ENCODE peak calls at places on chromosomes 13 and 19, in seven cellular contexts. Y is K562, L is SK-N-SH, E is HepG2, R is H1, Q is GM12878, C is GM12891. O is an unnamed sample.

GRCh38 chr13:94327318-94327717 is 152.2 kb downstream of the DCT start:
- DNase-seq in Y (no peak), L (no peak), E (no peak), R (no peak), Q (peak), C (peak), O (no peak)

GRCh38 chr13:37409756-37410155 is 188.8 kb downstream of the POSTN start:
- DNase-seq in Y (no peak), L (no peak), E (no peak), R (no peak), Q (no peak), C (no peak), O (no peak)

GRCh38 chr19:39870171-39870971 is 24.2 kb upstream of the FBL start:
- DNase-seq in Y (no peak), L (no peak), E (no peak), R (no peak), Q (no peak), C (no peak), O (no peak)

GRCh38 chr19:52494518-52494917 is 33.0 kb upstream of the ZNF808 start:
- DNase-seq in Y (no peak), L (no peak), E (no peak), R (no peak), Q (no peak), C (no peak), O (no peak)

GRCh38 chr19:55687281-55688172 is 12.5 kb downstream of the EPN1 start:
- DNase-seq in Y (no peak), L (no peak), E (no peak), R (no peak), Q (no peak), C (no peak), O (no peak)

GRCh38 chr13:113536461-113537110 is 46.1 kb upstream of the DCUN1D2 start:
- DNase-seq in Y (no peak), L (no peak), E (no peak), R (no peak), Q (no peak), C (no peak), O (no peak)

GRCh38 chr13:100544866-100545683 is 43.5 kb downstream of the GGACT start:
- DNase-seq in Y (no peak), L (no peak), E (no peak), R (no peak), Q (no peak), C (no peak), O (no peak)

GRCh38 chr19:55603581-55604292 is 1.7 kb upstream of the ZNF865 start:
- DNase-seq in Y (peak), L (no peak), E (no peak), R (no peak), Q (no peak), C (no peak), O (no peak)

GRCh38 chr19:34365463-34366401 is 736 bp downstream of the GPI start:
- DNase-seq in Y (peak), L (peak), E (no peak), R (no peak), Q (no peak), C (peak), O (peak)

GRCh38 chr13:54627973-54628372 is 1599.4 kb downstream of the OLFM4 start:
- DNase-seq in Y (no peak), L (no peak), E (no peak), R (no peak), Q (no peak), C (no peak), O (no peak)

GRCh38 chr19:17341845-17342244 is 4.5 kb downstream of the GTPBP3 start:
- DNase-seq in Y (no peak), L (no peak), E (no peak), R (no peak), Q (no peak), C (no peak), O (no peak)

GRCh38 chr13:102903659-102904407 is 58.0 kb downstream of the ERCC5 start:
- DNase-seq in Y (peak), L (peak), E (no peak), R (no peak), Q (no peak), C (no peak), O (no peak)

GRCh38 chr19:15181394-15181793 is 19.4 kb downstream of the NOTCH3 start:
- DNase-seq in Y (no peak), L (no peak), E (no peak), R (no peak), Q (no peak), C (no peak), O (no peak)

GRCh38 chr19:55319786-55320185 is 5.4 kb downstream of the TMEM150B start:
- DNase-seq in Y (peak), L (peak), E (no peak), R (peak), Q (no peak), C (no peak), O (peak)

GRCh38 chr19:1929051-1929742 is 11.8 kb upstream of the CSNK1G2 start:
- DNase-seq in Y (peak), L (peak), E (peak), R (no peak), Q (no peak), C (peak), O (peak)

GRCh38 chr13:105090244-105090643 is 1445.2 kb downstream of the EFNB2 start:
- DNase-seq in Y (no peak), L (no peak), E (no peak), R (no peak), Q (no peak), C (no peak), O (no peak)

GRCh38 chr13:96810104-96810503 is 184.2 kb downstream of the OXGR1 start:
- DNase-seq in Y (no peak), L (no peak), E (no peak), R (no peak), Q (no peak), C (no peak), O (no peak)

GRCh38 chr13:98390086-98390697 is 186.7 kb downstream of the STK24 start:
- DNase-seq in Y (no peak), L (no peak), E (no peak), R (no peak), Q (no peak), C (no peak), O (no peak)

GRCh38 chr13:100921139-100921538 is 246.5 kb upstream of the TMTC4 start:
- DNase-seq in Y (no peak), L (no peak), E (no peak), R (no peak), Q (no peak), C (no peak), O (no peak)

GRCh38 chr19:39998511-39998910 is 1.7 kb downstream of the ZNF546 start:
- DNase-seq in Y (no peak), L (no peak), E (no peak), R (no peak), Q (no peak), C (no peak), O (no peak)

DNA sequence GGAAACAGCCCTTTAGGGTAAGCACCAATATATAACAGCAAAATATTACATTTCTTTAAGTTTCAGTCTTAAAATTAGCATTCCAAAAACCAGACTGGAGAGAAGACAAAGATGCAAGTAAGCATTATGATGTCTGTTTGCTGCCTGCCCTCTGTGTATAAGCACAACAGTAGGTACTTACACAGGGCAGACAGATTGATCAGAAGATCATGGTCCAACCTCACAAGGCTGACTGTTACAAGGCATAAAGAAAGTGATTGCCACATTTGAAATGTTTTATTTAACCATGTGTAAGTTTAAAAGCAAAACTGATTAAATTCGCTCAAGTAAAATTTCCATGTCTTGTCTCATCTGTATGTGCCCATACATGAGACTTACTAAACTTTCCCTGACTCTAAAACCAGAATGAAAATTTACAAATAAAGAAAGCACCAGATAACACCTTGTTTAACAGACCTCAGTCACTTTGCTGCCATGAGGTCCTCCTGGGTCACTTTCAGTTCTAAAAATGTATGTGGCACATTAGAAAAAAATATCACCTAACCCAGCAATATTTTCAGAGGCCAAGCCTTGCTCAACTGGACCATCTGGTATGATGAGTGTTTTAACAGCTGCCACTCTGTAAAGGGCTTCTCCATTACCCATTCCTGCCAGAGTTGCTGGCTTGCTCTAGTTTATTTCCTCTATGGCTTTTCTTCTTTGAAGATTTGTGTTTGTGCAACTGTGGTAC is 297.0 kb downstream of the RBM26 start:
- DNase-seq in Y (no peak), L (no peak), E (no peak), R (no peak), Q (peak), C (no peak), O (no peak)
- TF ChIP-seq TAF1 in Y (no peak), L (no peak), E (no peak), R (no peak), Q (no peak), C (no peak), O (no peak)

GRCh38 chr13:31803327-31803726 is 64.0 kb downstream of the RXFP2 start:
- DNase-seq in Y (no peak), L (no peak), E (no peak), R (no peak), Q (no peak), C (no peak), O (no peak)

GRCh38 chr13:31807090-31807541 is 67.8 kb downstream of the RXFP2 start:
- DNase-seq in Y (no peak), L (no peak), E (no peak), R (no peak), Q (no peak), C (no peak), O (no peak)
- TF ChIP-seq TAF1 in Y (no peak), L (no peak), E (no peak), R (no peak), Q (no peak), C (no peak), O (no peak)

GRCh38 chr19:19064098-19064722 is 416 bp downstream of the SLC25A42 start:
- DNase-seq in Y (peak), L (peak), E (no peak), R (no peak), Q (no peak), C (no peak), O (no peak)
- TF ChIP-seq TAF1 in Y (no peak), L (no peak), E (no peak), R (no peak), Q (no peak), C (no peak), O (no peak)

GRCh38 chr13:40776681-40777165 is 5.7 kb upstream of the MRPS31 start:
- DNase-seq in Y (no peak), L (no peak), E (no peak), R (no peak), Q (no peak), C (no peak), O (no peak)

GRCh38 chr13:40777957-40778235 is 6.9 kb upstream of the MRPS31 start:
- DNase-seq in Y (no peak), L (no peak), E (no peak), R (no peak), Q (no peak), C (no peak), O (no peak)

GRCh38 chr13:40774672-40775071 is 3.7 kb upstream of the MRPS31 start:
- DNase-seq in Y (no peak), L (no peak), E (no peak), R (no peak), Q (no peak), C (no peak), O (no peak)

GRCh38 chr13:40777166-40777956 is 6.4 kb upstream of the MRPS31 start:
- DNase-seq in Y (peak), L (peak), E (peak), R (no peak), Q (no peak), C (no peak), O (no peak)

DNA sequence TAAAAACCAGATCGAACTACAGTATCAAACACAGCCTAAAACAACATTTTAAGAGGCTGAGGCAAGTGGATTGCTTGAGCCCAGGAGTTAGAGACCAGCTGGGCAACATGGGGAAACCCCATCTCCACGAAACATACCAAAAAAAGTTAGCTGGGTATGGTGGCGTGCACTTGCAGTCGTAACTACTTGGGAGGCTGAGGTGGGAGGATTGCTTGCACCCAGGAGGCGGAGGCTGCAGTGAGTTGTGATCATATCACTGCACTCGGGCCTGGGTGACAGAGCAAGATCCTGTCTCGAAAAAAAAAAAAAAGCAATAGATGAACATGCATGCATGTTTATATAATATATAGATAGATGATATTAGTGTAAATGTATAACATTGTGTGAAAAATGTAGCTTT is 5.2 kb upstream of the MRPS31 start:
- DNase-seq in Y (no peak), L (no peak), E (no peak), R (no peak), Q (no peak), C (no peak), O (no peak)
- TF ChIP-seq TAF1 in Y (no peak), L (no peak), E (no peak), R (no peak), Q (no peak), C (peak), O (no peak)

GRCh38 chr19:35468637-35469036 is 20.6 kb downstream of the FFAR2 start:
- DNase-seq in Y (peak), L (peak), E (peak), R (no peak), Q (peak), C (peak), O (peak)
- TF ChIP-seq TAF1 in Y (no peak), L (no peak), E (no peak), R (no peak), Q (no peak), C (no peak), O (no peak)

DNA sequence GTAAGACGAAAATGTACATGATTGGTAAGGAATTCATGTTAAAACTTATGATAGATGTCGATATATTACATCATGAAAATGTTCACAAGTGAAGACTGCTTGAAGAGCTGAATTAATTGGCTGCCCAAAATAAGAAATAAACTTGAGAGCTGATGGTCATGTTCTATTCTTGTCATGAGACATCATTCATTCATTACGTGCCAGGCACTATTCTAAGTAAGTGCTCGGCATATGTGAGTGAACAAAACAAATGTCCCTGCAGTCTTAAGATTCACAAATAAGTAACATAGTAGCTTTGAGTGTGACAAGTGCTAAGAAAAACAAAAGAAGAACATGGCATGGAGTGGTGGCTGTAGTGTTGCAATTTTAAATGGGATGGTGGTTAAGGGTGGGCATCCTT is 329.3 kb downstream of the SUCLA2 start:
- DNase-seq in Y (no peak), L (no peak), E (no peak), R (no peak), Q (no peak), C (no peak), O (no peak)
- TF ChIP-seq TAF1 in Y (no peak), L (no peak), E (no peak), R (no peak), Q (no peak), C (no peak), O (no peak)

DNA sequence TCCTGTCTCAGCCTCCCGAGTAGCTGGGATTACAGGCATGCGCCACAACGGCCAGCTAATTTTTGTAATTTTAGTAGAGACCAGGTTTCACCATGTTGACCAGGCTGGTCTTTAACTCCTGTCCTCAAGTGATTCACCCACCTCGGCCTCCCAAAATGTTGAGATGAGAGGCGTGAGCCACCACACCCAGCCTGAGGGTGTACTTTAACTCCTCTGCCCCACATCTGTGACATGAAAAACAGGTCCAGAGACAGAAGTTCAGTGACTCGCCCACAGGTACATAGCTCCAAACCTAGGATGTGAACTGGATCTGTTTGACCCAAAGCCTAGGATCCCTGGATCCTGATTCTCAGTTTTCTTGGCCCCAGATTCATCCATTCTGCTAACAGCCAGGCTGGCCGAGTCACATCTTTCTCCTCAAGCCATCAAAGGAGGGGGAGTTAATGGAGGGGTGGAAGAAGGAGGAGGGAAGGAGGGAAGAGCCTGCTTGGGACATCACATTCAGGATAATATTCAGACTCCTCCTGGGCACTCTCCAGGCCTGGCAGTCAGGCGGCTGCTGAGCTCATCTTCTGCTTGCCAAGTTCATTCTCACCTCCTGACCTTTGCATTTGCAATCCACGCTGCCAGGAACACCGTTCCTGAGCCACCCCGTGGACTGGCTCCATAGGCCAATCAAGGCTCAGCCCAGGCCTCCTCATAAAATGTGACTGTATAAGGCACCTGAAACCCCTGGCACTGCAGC is 3.1 kb downstream of the SPC24 start:
- DNase-seq in Y (no peak), L (no peak), E (no peak), R (no peak), Q (no peak), C (no peak), O (no peak)
- TF ChIP-seq TAF1 in Y (no peak), L (no peak), E (no peak), R (no peak), Q (no peak), C (no peak), O (no peak)

GRCh38 chr13:33519561-33520479 is 234.3 kb upstream of the STARD13 start:
- DNase-seq in Y (no peak), L (no peak), E (no peak), R (no peak), Q (no peak), C (no peak), O (no peak)
- TF ChIP-seq TAF1 in Y (no peak), L (no peak), E (no peak), R (no peak), Q (no peak), C (no peak), O (no peak)

DNA sequence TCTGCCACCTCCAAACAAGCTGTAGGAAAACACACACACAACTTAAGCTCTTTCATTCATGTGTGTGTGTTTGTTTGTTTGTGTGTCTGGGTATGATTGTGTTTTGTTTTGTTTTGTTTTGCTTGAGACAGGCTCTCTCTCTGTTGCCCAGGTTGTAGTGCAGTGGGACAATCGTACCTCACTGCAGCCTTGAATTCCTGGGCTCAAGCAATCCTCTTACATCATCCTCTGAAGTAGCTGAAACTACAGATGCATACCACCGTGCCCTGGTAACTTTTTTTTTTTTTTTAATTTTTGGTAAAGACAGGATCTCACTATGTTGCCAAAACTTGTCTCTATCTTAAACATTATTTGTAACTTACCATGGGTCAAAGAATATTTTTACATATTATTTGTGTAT is 431.7 kb downstream of the SLITRK1 start:
- DNase-seq in Y (no peak), L (no peak), E (no peak), R (no peak), Q (no peak), C (no peak), O (no peak)
- TF ChIP-seq TAF1 in Y (no peak), L (no peak), E (no peak), R (no peak), Q (no peak), C (no peak), O (no peak)